ENCODE peak calls at places on chromosomes 6 and 20, in four cellular contexts. One of them, this sample, is unnamed.

GRCh38 chr6:104472245-104472644 is 387.5 kb downstream of the HACE1 start:
- DNase-seq in OCI-LY7: no peak
- DNase-seq in ovary: no peak
- DNase-seq in glutamatergic neuron: no peak
- DNase-seq in this sample: no peak

GRCh38 chr6:82484737-82485650 is 121.4 kb downstream of the TPBG start:
- DNase-seq in OCI-LY7: no peak
- DNase-seq in ovary: no peak
- DNase-seq in glutamatergic neuron: no peak
- DNase-seq in this sample: no peak

GRCh38 chr20:44601801-44602204 is 19.4 kb downstream of the PKIG start:
- DNase-seq in OCI-LY7: no peak
- DNase-seq in ovary: peak; percentile 80
- DNase-seq in glutamatergic neuron: no peak
- DNase-seq in this sample: no peak

GRCh38 chr20:46939031-46939430 is 44.4 kb downstream of the EYA2 start:
- DNase-seq in OCI-LY7: peak; percentile 37
- DNase-seq in ovary: no peak
- DNase-seq in glutamatergic neuron: no peak
- DNase-seq in this sample: no peak

GRCh38 chr6:3426817-3427739 is 29.8 kb downstream of the SLC22A23 start:
- DNase-seq in OCI-LY7: no peak
- DNase-seq in ovary: no peak
- DNase-seq in glutamatergic neuron: no peak
- DNase-seq in this sample: no peak

GRCh38 chr6:144364208-144364718 is 79.1 kb downstream of the UTRN start:
- DNase-seq in OCI-LY7: no peak
- DNase-seq in ovary: no peak
- DNase-seq in glutamatergic neuron: no peak
- DNase-seq in this sample: no peak

GRCh38 chr6:109260126-109260525 is 122.1 kb downstream of the CD164 start:
- DNase-seq in OCI-LY7: no peak
- DNase-seq in ovary: no peak
- DNase-seq in glutamatergic neuron: no peak
- DNase-seq in this sample: no peak

GRCh38 chr6:155412335-155412734 is 43.3 kb downstream of the NOX3 start:
- DNase-seq in OCI-LY7: no peak
- DNase-seq in ovary: no peak
- DNase-seq in glutamatergic neuron: no peak
- DNase-seq in this sample: no peak

GRCh38 chr6:51618563-51618962 is 468.9 kb downstream of the PKHD1 start:
- DNase-seq in OCI-LY7: peak; percentile 22
- DNase-seq in ovary: no peak
- DNase-seq in glutamatergic neuron: no peak
- DNase-seq in this sample: no peak
- TF ChIP-seq CTCF in OCI-LY7: peak; percentile 72
- TF ChIP-seq CTCF in ovary: no peak
- TF ChIP-seq CTCF in glutamatergic neuron: peak; percentile 87
- TF ChIP-seq CTCF in this sample: no peak

GRCh38 chr6:130070747-130071146 is 52.4 kb downstream of the L3MBTL3 start:
- DNase-seq in OCI-LY7: no peak
- DNase-seq in ovary: no peak
- DNase-seq in glutamatergic neuron: no peak
- DNase-seq in this sample: no peak

GRCh38 chr6:130075879-130076278 is 57.5 kb downstream of the L3MBTL3 start:
- DNase-seq in OCI-LY7: no peak
- DNase-seq in ovary: no peak
- DNase-seq in glutamatergic neuron: no peak
- DNase-seq in this sample: no peak

DNA sequence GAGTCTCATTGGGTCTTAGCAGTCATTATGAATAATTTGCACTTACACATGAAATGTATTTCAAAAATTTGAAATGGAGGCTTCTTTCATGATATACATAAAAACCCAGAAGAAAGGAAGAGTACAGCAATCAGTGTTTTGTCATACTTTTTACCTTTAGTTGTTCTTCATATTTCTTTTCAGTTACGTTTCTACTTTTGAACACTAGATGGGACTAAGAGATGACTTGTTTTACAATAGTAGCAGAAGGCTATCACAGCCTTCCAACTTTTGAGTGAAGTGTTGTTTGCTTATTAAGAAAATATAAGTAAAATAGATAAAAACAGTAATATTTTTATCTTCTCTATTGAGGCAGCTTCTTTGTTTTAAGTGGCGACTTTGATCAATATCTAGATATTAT is 58.1 kb downstream of the L3MBTL3 start:
- DNase-seq in OCI-LY7: peak; percentile 7
- DNase-seq in ovary: no peak
- DNase-seq in glutamatergic neuron: no peak
- DNase-seq in this sample: no peak
- TF ChIP-seq CTCF in OCI-LY7: peak; percentile 65
- TF ChIP-seq CTCF in ovary: no peak
- TF ChIP-seq CTCF in glutamatergic neuron: no peak
- TF ChIP-seq CTCF in this sample: no peak

GRCh38 chr6:108176281-108177089 is 10.7 kb downstream of the NR2E1 start:
- DNase-seq in OCI-LY7: no peak
- DNase-seq in ovary: no peak
- DNase-seq in glutamatergic neuron: no peak
- DNase-seq in this sample: no peak

GRCh38 chr6:108175176-108175591 is 9.4 kb downstream of the NR2E1 start:
- DNase-seq in OCI-LY7: no peak
- DNase-seq in ovary: no peak
- DNase-seq in glutamatergic neuron: no peak
- DNase-seq in this sample: no peak

GRCh38 chr6:108171918-108172516 is 6.2 kb downstream of the NR2E1 start:
- DNase-seq in OCI-LY7: no peak
- DNase-seq in ovary: no peak
- DNase-seq in glutamatergic neuron: no peak
- DNase-seq in this sample: no peak

GRCh38 chr6:108174371-108175175 is 8.8 kb downstream of the NR2E1 start:
- DNase-seq in OCI-LY7: no peak
- DNase-seq in ovary: no peak
- DNase-seq in glutamatergic neuron: no peak
- DNase-seq in this sample: peak; percentile 61

DNA sequence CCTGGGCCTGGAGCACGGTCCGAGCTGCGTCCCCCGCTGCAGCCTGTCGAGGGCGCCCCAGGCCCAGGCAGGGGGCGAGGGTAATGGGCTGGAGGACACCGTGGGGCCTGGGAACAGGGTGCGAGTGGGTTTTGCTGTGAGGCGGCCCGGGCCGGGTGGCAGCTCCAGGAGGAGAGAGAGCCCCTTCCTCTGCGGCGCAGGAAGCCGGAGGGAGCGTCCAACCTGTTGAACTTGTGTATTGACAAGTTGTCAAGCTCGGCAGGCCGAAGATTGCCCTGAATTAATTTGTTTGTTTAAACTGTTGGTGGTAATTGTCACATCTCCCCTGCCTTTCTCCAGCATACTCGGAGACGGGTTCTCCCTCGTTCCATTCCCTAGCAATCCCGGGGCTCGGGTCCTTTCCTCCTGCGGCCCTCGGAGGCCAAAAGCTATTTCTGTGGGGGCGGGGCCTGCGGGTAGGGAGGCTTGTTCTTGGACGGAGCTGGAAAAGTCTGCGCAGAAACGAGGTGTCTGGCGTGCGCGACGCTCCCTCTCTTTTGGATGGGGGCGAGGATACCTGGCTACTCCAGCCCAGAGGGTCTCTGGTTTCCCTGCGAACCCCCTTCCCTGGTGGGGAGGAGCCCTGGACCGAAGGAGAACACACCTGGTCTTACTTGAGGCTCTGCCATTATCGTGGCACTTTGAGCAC is 9.9 kb downstream of the NR2E1 start:
- DNase-seq in OCI-LY7: peak; percentile 6
- DNase-seq in ovary: no peak
- DNase-seq in glutamatergic neuron: no peak
- DNase-seq in this sample: no peak
- TF ChIP-seq CTCF in OCI-LY7: peak; percentile 62
- TF ChIP-seq CTCF in ovary: no peak
- TF ChIP-seq CTCF in glutamatergic neuron: peak; percentile 21
- TF ChIP-seq CTCF in this sample: peak; percentile 18

GRCh38 chr20:4950437-4950836 is 50.9 kb downstream of the SLC23A2 start:
- DNase-seq in OCI-LY7: no peak
- DNase-seq in ovary: no peak
- DNase-seq in glutamatergic neuron: no peak
- DNase-seq in this sample: no peak

GRCh38 chr20:4947817-4948559 is 53.3 kb downstream of the SLC23A2 start:
- DNase-seq in OCI-LY7: no peak
- DNase-seq in ovary: no peak
- DNase-seq in glutamatergic neuron: no peak
- DNase-seq in this sample: no peak

GRCh38 chr20:4951299-4951698 is 50.0 kb downstream of the SLC23A2 start:
- DNase-seq in OCI-LY7: no peak
- DNase-seq in ovary: no peak
- DNase-seq in glutamatergic neuron: no peak
- DNase-seq in this sample: no peak

GRCh38 chr20:4950841-4951240 is 50.5 kb downstream of the SLC23A2 start:
- DNase-seq in OCI-LY7: no peak
- DNase-seq in ovary: no peak
- DNase-seq in glutamatergic neuron: no peak
- DNase-seq in this sample: no peak

GRCh38 chr20:4949833-4950178 is 51.5 kb downstream of the SLC23A2 start:
- DNase-seq in OCI-LY7: peak; percentile 60
- DNase-seq in ovary: no peak
- DNase-seq in glutamatergic neuron: no peak
- DNase-seq in this sample: peak; percentile 46
- TF ChIP-seq CTCF in OCI-LY7: peak; percentile 92
- TF ChIP-seq CTCF in ovary: peak; percentile 50
- TF ChIP-seq CTCF in glutamatergic neuron: peak; percentile 56
- TF ChIP-seq CTCF in this sample: peak; percentile 43

This sample was measured in GM13976.